ENCODE peak calls at places on chromosomes 13 and 19, in four cellular contexts. U, B, S and K are unnamed samples.

GRCh38 chr13:83940742-83941141 is 58.5 kb upstream of the SLITRK1 start:
- DNase-seq in U (peak), B (no peak), S (no peak), K (no peak)

GRCh38 chr13:31431722-31432137 is 232.0 kb downstream of the B3GLCT start:
- DNase-seq in U (peak), B (peak), S (peak), K (no peak)

GRCh38 chr13:108200781-108201398 is 14.4 kb downstream of the LIG4 start:
- DNase-seq in U (peak), B (no peak), S (no peak), K (no peak)

GRCh38 chr13:41942462-41943094 is 18.3 kb downstream of the VWA8 start:
- DNase-seq in U (peak), B (no peak), S (no peak), K (no peak)

GRCh38 chr13:21014666-21015170 is 46.7 kb downstream of the LATS2 start:
- DNase-seq in U (no peak), B (no peak), S (no peak), K (peak)

GRCh38 chr13:31172001-31172400 is 10.3 kb upstream of the HSPH1 start:
- DNase-seq in U (peak), B (no peak), S (no peak), K (no peak)

GRCh38 chr13:96982672-96983071 is 11.6 kb downstream of the OXGR1 start:
- DNase-seq in U (peak), B (no peak), S (no peak), K (no peak)

GRCh38 chr13:95614641-95615245 is 29.8 kb downstream of the DZIP1 start:
- DNase-seq in U (peak), B (peak), S (no peak), K (no peak)

GRCh38 chr19:2517881-2518601 is 42.1 kb downstream of the GADD45B start:
- DNase-seq in U (no peak), B (no peak), S (no peak), K (no peak)

GRCh38 chr13:101917833-101918755 is 465.6 kb downstream of the ITGBL1 start:
- DNase-seq in U (no peak), B (peak), S (no peak), K (no peak)

GRCh38 chr13:79589605-79590511 is 108.9 kb downstream of the NDFIP2 start:
- DNase-seq in U (peak), B (no peak), S (no peak), K (no peak)

GRCh38 chr19:55688422-55689218 is 13.6 kb downstream of the EPN1 start:
- DNase-seq in U (no peak), B (no peak), S (peak), K (peak)

GRCh38 chr19:9953802-9954542 is 17.7 kb upstream of the OLFM2 start:
- DNase-seq in U (no peak), B (no peak), S (no peak), K (no peak)

GRCh38 chr19:3986260-3987041 is 1.2 kb upstream of the EEF2 start:
- DNase-seq in U (peak), B (peak), S (no peak), K (no peak)

GRCh38 chr19:518292-519231 is 11.3 kb downstream of the TPGS1 start:
- DNase-seq in U (no peak), B (no peak), S (no peak), K (peak)

GRCh38 chr19:38862321-38863059 is 12.7 kb upstream of the HNRNPL start:
- DNase-seq in U (no peak), B (peak), S (no peak), K (no peak)

GRCh38 chr13:101565327-101565726 is 112.9 kb downstream of the ITGBL1 start:
- DNase-seq in U (no peak), B (no peak), S (no peak), K (no peak)

GRCh38 chr19:12163841-12164240 is 945 bp downstream of the ZNF136 start:
- DNase-seq in U (no peak), B (no peak), S (no peak), K (no peak)

GRCh38 chr13:110070511-110071120 is 236.3 kb downstream of the COL4A1 start:
- DNase-seq in U (peak), B (no peak), S (no peak), K (no peak)

GRCh38 chr13:21344662-21345176 is 114.4 kb downstream of the ZDHHC20 start:
- DNase-seq in U (no peak), B (no peak), S (no peak), K (no peak)

GRCh38 chr13:29591310-29591709 is 4.2 kb downstream of the SLC7A1 start:
- DNase-seq in U (no peak), B (no peak), S (no peak), K (no peak)

GRCh38 chr19:52992109-52993004 is 21.4 kb upstream of the ERVV-1 start:
- DNase-seq in U (no peak), B (no peak), S (peak), K (no peak)

GRCh38 chr19:52991484-52991883 is 22.2 kb upstream of the ERVV-1 start:
- DNase-seq in U (peak), B (no peak), S (no peak), K (no peak)

GRCh38 chr19:52991021-52991420 is 22.7 kb upstream of the ERVV-1 start:
- DNase-seq in U (no peak), B (no peak), S (no peak), K (no peak)

GRCh38 chr19:52995711-52996110 is 18.0 kb upstream of the ERVV-1 start:
- DNase-seq in U (no peak), B (no peak), S (no peak), K (no peak)

DNA sequence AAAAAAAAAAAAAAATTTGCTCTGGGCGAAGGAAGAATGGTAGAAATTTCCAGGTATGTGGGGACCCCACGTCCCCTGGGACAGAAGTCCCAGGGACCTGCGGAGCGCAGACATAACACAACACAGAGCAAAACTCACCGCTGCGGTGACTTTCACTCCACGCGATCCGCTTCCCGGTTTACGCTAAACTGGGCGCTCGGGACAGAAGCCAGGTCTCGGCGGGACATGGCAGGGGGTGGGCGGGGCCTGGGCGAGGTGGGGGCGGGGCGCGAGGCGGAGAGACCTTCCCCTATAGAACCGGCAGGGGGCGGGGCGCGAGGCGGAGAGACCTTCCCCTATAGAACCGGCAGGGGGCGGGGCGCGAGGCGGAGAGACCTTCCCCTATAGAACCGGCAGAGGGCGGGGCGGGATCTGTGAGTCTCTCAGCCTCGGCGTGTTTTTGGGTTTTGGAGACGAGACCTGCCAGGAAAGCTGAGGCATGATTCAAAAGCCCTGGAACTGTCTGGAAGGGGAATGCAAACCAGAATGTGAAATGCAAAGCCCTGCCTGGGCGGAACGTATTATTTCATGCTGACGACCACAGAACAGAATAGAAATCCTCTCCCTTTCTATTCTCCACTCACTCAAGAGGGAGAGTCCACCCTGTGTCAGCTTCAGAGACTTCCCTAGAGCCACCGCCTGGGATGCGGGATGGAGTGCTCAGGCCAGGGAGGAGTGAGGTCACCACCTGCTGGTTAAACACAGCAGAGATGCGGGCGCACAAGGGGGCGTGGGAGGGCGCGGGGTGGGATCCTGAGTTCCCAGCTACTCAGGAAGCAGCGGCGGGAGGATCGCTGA is 20.2 kb upstream of the ERVV-1 start:
- DNase-seq in U (peak), B (peak), S (peak), K (no peak)
- TF ChIP-seq CTCF in U (peak), B (peak), S (peak), K (peak)

DNA sequence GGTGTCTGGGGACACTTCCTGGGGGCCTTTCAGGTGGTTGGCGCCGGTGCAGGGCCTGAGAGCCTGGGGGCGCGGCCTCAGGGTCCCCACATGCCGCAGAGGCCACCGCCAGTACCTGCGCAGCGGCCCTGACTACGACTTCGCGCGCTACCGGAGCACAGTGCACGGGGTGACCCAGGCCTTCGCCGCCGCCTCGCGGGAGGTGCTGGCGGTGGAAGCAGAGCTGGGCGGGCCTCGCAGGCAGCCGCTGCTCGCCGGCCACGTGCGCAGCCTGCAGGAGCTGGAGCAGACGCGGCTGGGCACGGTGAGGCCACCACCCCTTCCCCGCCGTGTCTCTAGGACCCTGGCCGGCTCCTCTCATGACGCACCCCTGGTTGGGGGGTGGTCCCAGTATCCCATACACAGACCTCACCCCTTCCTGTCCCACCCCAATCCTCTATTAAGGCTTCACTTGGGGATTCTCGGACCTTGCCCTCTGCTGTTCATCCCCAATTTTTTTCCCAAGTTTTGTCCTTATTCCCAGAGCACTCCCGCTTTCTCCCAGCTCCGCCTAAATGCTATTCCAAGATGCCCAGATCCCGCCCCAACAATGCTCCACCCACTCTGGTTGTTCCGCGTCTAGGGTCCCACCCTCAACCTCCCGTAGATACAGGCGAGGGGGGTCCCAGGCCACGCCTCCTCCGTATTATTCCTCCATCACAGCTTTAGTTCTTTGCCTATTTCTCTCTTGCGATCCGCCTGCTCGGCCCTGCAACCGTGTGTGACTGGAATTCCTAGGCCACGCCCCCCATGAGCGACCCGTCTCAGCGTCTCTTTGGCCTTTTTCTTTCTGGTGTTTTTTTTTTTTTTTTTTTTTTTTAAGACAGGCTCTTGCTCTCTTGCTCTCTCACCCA is 1.0 kb downstream of the REX1BD start:
- DNase-seq in U (peak), B (peak), S (peak), K (no peak)
- TF ChIP-seq CTCF in U (peak), B (peak), S (peak), K (no peak)

DNA sequence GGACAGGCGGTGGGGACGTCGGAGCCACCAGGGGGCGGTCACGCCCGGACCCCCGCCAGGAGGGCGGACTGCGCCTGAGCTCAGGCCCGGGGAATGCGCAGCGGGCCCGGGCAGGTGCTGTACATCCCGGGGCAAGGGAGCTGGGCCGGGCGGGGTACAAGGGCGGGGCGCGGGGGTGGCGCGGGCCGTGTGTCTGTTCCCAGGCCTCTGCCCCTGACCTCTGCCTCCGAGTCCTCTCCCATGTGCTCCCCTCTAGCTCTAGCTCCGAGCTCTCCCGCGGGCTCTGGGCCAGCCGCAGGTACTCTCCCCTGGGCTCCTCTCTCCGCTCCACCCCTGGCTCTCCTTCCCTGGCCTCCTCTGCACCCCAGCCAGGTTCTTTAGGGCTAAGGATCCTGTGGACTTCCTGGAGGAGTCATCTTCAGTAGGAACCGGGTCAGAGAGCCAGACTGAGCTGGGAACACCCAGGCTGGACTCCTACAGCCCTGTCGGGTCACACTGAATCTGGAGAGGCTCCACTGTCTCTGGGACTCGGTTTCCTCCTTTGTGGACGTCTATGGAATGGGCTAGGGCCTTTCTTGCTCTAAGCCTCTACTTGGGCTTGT is 2.3 kb downstream of the PPP1R13L start:
- DNase-seq in U (peak), B (peak), S (peak), K (no peak)
- TF ChIP-seq CTCF in U (peak), B (peak), S (peak), K (peak)

GRCh38 chr19:51784109-51784785 is 10.7 kb upstream of the FPR3 start:
- DNase-seq in U (no peak), B (no peak), S (no peak), K (no peak)

GRCh38 chr19:51779703-51780102 is 15.3 kb upstream of the FPR3 start:
- DNase-seq in U (no peak), B (no peak), S (no peak), K (no peak)

GRCh38 chr19:51784922-51785690 is 9.9 kb upstream of the FPR3 start:
- DNase-seq in U (peak), B (peak), S (peak), K (no peak)

GRCh38 chr19:51786651-51787494 is 8.1 kb upstream of the FPR3 start:
- DNase-seq in U (no peak), B (no peak), S (no peak), K (no peak)

GRCh38 chr19:51783373-51783772 is 11.6 kb upstream of the FPR3 start:
- DNase-seq in U (peak), B (no peak), S (no peak), K (no peak)
- TF ChIP-seq CTCF in U (peak), B (no peak), S (peak), K (peak)

DNA sequence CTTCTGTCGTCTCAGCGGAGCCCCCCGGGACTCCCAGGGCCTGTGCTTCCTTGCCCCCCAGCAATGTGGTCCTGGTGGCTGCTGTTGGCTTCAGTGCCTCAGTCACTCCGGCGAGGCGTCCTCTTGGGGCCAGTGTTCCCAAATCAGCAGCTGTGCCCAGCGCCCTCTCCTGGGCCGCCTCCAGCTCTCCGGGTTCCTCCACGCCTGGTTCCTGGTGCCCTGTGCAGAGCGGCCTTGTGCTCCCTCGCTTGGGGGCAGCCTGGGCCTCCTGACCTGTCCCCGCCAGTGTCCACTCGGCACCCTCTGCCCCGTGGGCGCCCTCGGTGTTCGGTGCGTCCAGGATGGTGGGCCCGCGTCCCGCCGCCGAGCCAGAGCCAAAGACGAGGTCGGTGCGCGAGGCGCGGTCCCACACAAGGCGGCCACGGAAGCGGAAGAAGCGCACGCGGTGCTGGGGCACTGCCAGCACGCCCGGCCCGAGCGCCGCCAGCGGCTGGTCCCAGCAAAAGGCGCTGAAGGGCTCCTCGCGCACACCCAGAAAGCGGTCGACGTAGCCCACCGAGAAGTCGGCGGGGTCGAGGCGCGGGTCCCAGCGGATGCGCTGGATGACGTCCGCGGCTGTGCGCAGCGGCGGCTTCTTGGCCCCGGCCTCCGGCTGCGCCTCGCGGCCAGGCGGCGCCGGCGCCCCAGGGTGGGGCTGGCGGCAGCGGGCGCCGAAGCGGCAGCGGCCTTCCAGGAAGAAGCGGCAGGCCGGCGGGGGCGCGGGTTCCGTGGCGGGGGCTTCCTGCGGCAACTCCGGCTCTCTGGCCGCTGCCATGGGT is 656 bp downstream of the LENG9 start:
- DNase-seq in U (peak), B (peak), S (peak), K (no peak)
- TF ChIP-seq CTCF in U (peak), B (peak), S (no peak), K (peak)

GRCh38 chr13:106036870-106037269 is 498.6 kb downstream of the EFNB2 start:
- DNase-seq in U (no peak), B (no peak), S (no peak), K (no peak)

GRCh38 chr13:106034201-106034600 is 501.3 kb downstream of the EFNB2 start:
- DNase-seq in U (no peak), B (no peak), S (no peak), K (no peak)

GRCh38 chr13:106029901-106030300 is 505.6 kb downstream of the EFNB2 start:
- DNase-seq in U (no peak), B (no peak), S (no peak), K (no peak)

GRCh38 chr13:106028916-106029315 is 506.5 kb downstream of the EFNB2 start:
- DNase-seq in U (peak), B (no peak), S (no peak), K (no peak)

DNA sequence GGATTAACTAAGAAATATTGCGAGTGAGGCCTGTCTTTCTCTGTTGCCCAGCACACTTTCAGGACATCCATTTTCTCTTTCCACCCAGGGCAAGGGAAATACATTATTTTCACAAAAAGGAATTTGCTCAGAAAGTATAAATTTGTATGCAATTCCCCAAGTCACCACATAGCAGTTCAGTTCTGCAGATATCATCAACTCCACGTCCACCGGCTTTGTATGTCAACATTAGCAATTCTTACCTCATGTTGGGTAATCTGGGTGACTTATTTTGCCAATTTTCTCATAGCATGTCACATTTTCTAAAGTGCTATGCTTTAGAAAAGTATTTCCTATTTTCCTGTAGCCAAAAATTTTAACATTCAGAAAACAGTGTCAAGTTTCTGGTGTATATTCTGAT is 501.8 kb downstream of the EFNB2 start:
- DNase-seq in U (peak), B (no peak), S (no peak), K (no peak)
- TF ChIP-seq CTCF in U (peak), B (peak), S (no peak), K (peak)

DNA sequence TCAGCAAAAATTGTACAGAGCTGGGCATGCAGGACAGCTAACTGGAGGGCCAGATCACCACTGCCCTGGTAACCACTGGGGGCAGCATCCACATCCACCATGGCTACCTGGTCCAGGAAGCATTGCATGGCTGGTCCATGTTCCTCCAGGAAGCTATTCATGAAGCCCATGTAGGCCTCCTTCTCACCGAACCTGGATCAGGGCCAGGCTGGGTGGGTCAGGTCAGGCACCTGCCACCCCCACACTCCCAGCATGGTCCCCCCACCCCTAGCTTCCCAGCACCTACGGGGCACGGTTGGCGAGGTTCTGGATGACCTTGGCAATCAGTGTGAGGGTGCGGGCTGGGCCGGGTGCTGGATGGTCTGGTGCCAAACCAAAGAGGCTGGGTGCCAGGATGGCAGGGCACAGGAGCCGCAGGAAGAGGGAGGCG is 4.6 kb upstream of the WIZ start:
- DNase-seq in U (no peak), B (peak), S (peak), K (no peak)
- TF ChIP-seq CTCF in U (peak), B (peak), S (no peak), K (peak)

DNA sequence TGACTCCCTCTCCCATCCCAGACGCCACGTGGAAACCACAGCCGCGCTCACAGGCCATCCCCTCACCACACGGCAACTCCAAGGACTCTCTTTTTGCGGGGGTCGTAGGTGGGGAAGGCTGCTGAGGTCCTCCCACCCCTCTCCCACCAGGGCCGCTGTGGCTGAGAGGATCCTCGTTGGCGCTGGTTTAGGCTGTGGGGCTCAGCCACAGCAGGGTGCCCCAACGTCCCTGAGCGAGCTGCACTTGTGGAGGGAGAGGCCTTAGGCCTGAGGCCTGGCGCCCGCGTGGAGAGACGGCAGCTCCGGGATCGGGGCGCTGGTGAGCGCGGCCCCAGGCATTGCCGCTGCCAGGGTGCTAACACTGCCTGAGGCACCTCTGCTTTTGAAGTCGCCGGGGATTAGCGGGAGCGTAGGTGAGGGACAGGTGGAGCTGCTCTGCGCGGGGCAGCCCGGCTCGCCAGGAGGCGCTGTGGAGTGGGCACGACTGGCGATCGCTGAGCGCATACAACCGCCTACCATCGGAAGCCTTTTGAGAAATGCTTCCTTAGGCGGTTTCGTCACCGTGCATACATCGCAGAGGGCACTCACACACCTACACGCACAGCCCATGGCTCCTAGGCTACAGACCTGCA is 9.0 kb downstream of the ZSCAN1 start:
- DNase-seq in U (no peak), B (peak), S (no peak), K (no peak)
- TF ChIP-seq CTCF in U (no peak), B (peak), S (no peak), K (no peak)